ENCODE peak calls at places on chromosomes 7 and 10, in eight cellular contexts. N, Z, Q, S, E, W, F and H are unnamed samples.

GRCh38 chr7:39937366-39938153 is 12.5 kb upstream of the CDK13 start:
- DNase-seq in N (no peak), Z (no peak), Q (no peak), S (no peak), E (no peak), W (no peak), F (no peak), H (no peak)

GRCh38 chr10:102712843-102713242 is 1.4 kb downstream of the ARL3 start:
- DNase-seq in N (no peak), Z (no peak), Q (no peak), S (no peak), E (no peak), W (no peak), F (no peak), H (no peak)

GRCh38 chr7:143484059-143484458 is 6.4 kb downstream of the TAS2R41 start:
- DNase-seq in N (no peak), Z (no peak), Q (no peak), S (no peak), E (no peak), W (no peak), F (no peak), H (no peak)

GRCh38 chr7:48090095-48090805 is 1.2 kb downstream of the UPP1 start:
- DNase-seq in N (no peak), Z (no peak), Q (peak), S (peak), E (peak), W (no peak), F (no peak), H (no peak)

GRCh38 chr10:46225597-46225996 is 61.2 kb upstream of the ANTXRL start:
- DNase-seq in N (no peak), Z (no peak), Q (no peak), S (no peak), E (no peak), W (no peak), F (no peak), H (no peak)

GRCh38 chr7:129240119-129240815 is 15.4 kb downstream of the AHCYL2 start:
- DNase-seq in N (no peak), Z (no peak), Q (peak), S (no peak), E (no peak), W (no peak), F (no peak), H (no peak)

GRCh38 chr10:75452997-75453396 is 21.6 kb downstream of the LRMDA start:
- DNase-seq in N (no peak), Z (no peak), Q (no peak), S (no peak), E (no peak), W (no peak), F (no peak), H (no peak)

GRCh38 chr7:82677064-82677463 is 233.5 kb upstream of the CACNA2D1 start:
- DNase-seq in N (no peak), Z (no peak), Q (no peak), S (no peak), E (no peak), W (no peak), F (no peak), H (no peak)

GRCh38 chr10:132110091-132110490 is 44.3 kb downstream of the JAKMIP3 start:
- DNase-seq in N (no peak), Z (no peak), Q (no peak), S (no peak), E (no peak), W (no peak), F (peak), H (peak)

GRCh38 chr10:93445097-93445960 is 36.8 kb downstream of the MYOF start:
- DNase-seq in N (no peak), Z (no peak), Q (peak), S (peak), E (peak), W (peak), F (no peak), H (peak)

GRCh38 chr7:127769696-127770400 is 117.9 kb downstream of the SND1 start:
- DNase-seq in N (no peak), Z (no peak), Q (no peak), S (no peak), E (no peak), W (no peak), F (no peak), H (no peak)

GRCh38 chr7:83161851-83162401 is 758 bp downstream of the PCLO start:
- DNase-seq in N (no peak), Z (no peak), Q (peak), S (no peak), E (peak), W (no peak), F (no peak), H (no peak)

GRCh38 chr7:98619450-98620321 is 2.6 kb downstream of the NPTX2 start:
- DNase-seq in N (no peak), Z (no peak), Q (peak), S (no peak), E (peak), W (no peak), F (no peak), H (peak)

GRCh38 chr7:11780267-11780666 is 51.7 kb downstream of the THSD7A start:
- DNase-seq in N (no peak), Z (no peak), Q (no peak), S (no peak), E (no peak), W (no peak), F (no peak), H (no peak)

GRCh38 chr10:80917636-80918035 is 379.9 kb downstream of the SH2D4B start:
- DNase-seq in N (no peak), Z (no peak), Q (no peak), S (no peak), E (no peak), W (no peak), F (no peak), H (no peak)

GRCh38 chr7:1693991-1694524 is 24.0 kb downstream of the ELFN1 start:
- DNase-seq in N (no peak), Z (no peak), Q (peak), S (peak), E (peak), W (no peak), F (peak), H (peak)

GRCh38 chr7:92833766-92834605 is 2.4 kb downstream of the CDK6 start:
- DNase-seq in N (peak), Z (peak), Q (peak), S (peak), E (peak), W (no peak), F (peak), H (peak)

GRCh38 chr7:32222251-32222900 is 152.2 kb upstream of the PDE1C start:
- DNase-seq in N (no peak), Z (no peak), Q (no peak), S (no peak), E (no peak), W (no peak), F (no peak), H (no peak)

GRCh38 chr10:80472234-80473095 is 18.4 kb downstream of the TSPAN14 start:
- DNase-seq in N (no peak), Z (no peak), Q (no peak), S (no peak), E (no peak), W (peak), F (peak), H (no peak)

GRCh38 chr10:73819513-73820093 is 8.2 kb upstream of the NDST2 start:
- DNase-seq in N (no peak), Z (no peak), Q (no peak), S (no peak), E (no peak), W (no peak), F (no peak), H (no peak)

GRCh38 chr7:151725844-151726770 is 150.8 kb downstream of the PRKAG2 start:
- DNase-seq in N (no peak), Z (no peak), Q (no peak), S (no peak), E (no peak), W (no peak), F (no peak), H (peak)

GRCh38 chr10:22666287-22667092 is 47.9 kb downstream of the PIP4K2A start:
- DNase-seq in N (peak), Z (no peak), Q (no peak), S (no peak), E (peak), W (no peak), F (no peak), H (no peak)

GRCh38 chr7:135584362-135585353 is 26.9 kb downstream of the NUP205 start:
- DNase-seq in N (no peak), Z (no peak), Q (no peak), S (no peak), E (no peak), W (no peak), F (no peak), H (no peak)

GRCh38 chr7:110839866-110840265 is 251.1 kb upstream of the LRRN3 start:
- DNase-seq in N (no peak), Z (no peak), Q (peak), S (no peak), E (peak), W (peak), F (no peak), H (peak)

GRCh38 chr7:8387551-8388256 is 45.7 kb upstream of the NXPH1 start:
- DNase-seq in N (no peak), Z (no peak), Q (no peak), S (no peak), E (peak), W (no peak), F (no peak), H (peak)

GRCh38 chr7:974820-975681 is at the start of gene COX19:
- DNase-seq in N (peak), Z (peak), Q (peak), S (peak), E (peak), W (peak), F (peak), H (peak)

GRCh38 chr7:137760111-137760510 is 86.7 kb downstream of the DGKI start:
- DNase-seq in N (no peak), Z (no peak), Q (peak), S (peak), E (peak), W (no peak), F (no peak), H (peak)

GRCh38 chr7:92595281-92595680 is 5.1 kb upstream of the FAM133B start:
- DNase-seq in N (no peak), Z (no peak), Q (no peak), S (no peak), E (no peak), W (no peak), F (no peak), H (no peak)

GRCh38 chr10:67802767-67803538 is 35.0 kb downstream of the DNAJC12 start:
- DNase-seq in N (no peak), Z (no peak), Q (no peak), S (no peak), E (peak), W (no peak), F (no peak), H (no peak)

GRCh38 chr7:80941206-80941758 is 22.4 kb upstream of the SEMA3C start:
- DNase-seq in N (no peak), Z (no peak), Q (no peak), S (no peak), E (peak), W (no peak), F (no peak), H (no peak)

GRCh38 chr7:73586911-73587310 is 8.5 kb upstream of the TBL2 start:
- DNase-seq in N (no peak), Z (no peak), Q (no peak), S (no peak), E (no peak), W (no peak), F (no peak), H (no peak)

GRCh38 chr7:128909605-128910568 is 622 bp downstream of the KCP start:
- DNase-seq in N (no peak), Z (no peak), Q (peak), S (no peak), E (peak), W (peak), F (no peak), H (no peak)

GRCh38 chr7:28725911-28726310 is 232.2 kb downstream of the TRIL start:
- DNase-seq in N (no peak), Z (no peak), Q (no peak), S (no peak), E (no peak), W (no peak), F (no peak), H (no peak)

GRCh38 chr7:92835851-92836488 is 403 bp downstream of the CDK6 start:
- DNase-seq in N (no peak), Z (peak), Q (no peak), S (no peak), E (peak), W (no peak), F (peak), H (no peak)

GRCh38 chr7:101031082-101031481 is 11.2 kb downstream of the MUC17 start:
- DNase-seq in N (no peak), Z (no peak), Q (no peak), S (no peak), E (no peak), W (no peak), F (no peak), H (no peak)

GRCh38 chr10:79268100-79268670 is 79.1 kb upstream of the PPIF start:
- DNase-seq in N (no peak), Z (no peak), Q (no peak), S (no peak), E (no peak), W (no peak), F (no peak), H (no peak)